ENCODE peak calls at places on chromosomes 11 and 22, in four cellular contexts. B is astrocyte of the cerebellum, C is SJSA1, Q is Caco-2. N is an unnamed sample.

GRCh38 chr11:74018331-74019005 is 9.6 kb upstream of the UCP3 start:
- DNase-seq in B (peak), C (no peak), Q (no peak), N (no peak)

GRCh38 chr22:41009222-41009948 is 58.2 kb downstream of the RBX1 start:
- DNase-seq in B (peak), C (no peak), Q (no peak), N (no peak)

GRCh38 chr11:59263225-59263894 is 50.6 kb upstream of the MPEG1 start:
- DNase-seq in B (no peak), C (no peak), Q (peak), N (no peak)

GRCh38 chr22:50711446-50712340 is 26.3 kb upstream of the ACR start:
- DNase-seq in B (no peak), C (no peak), Q (no peak), N (no peak)

GRCh38 chr22:42515896-42516295 is 3.7 kb downstream of the RRP7A start:
- DNase-seq in B (no peak), C (no peak), Q (no peak), N (no peak)

GRCh38 chr11:1866776-1867175 is 13.9 kb downstream of the LSP1 start:
- DNase-seq in B (no peak), C (no peak), Q (no peak), N (no peak)

GRCh38 chr22:38957808-38958207 is 399 bp downstream of the APOBEC3A start:
- DNase-seq in B (no peak), C (no peak), Q (no peak), N (no peak)

GRCh38 chr22:17043521-17043920 is 35.5 kb upstream of the GAB4 start:
- DNase-seq in B (no peak), C (no peak), Q (no peak), N (no peak)

GRCh38 chr11:59560702-59561469 is 49.5 kb downstream of the OR4D9 start:
- DNase-seq in B (no peak), C (peak), Q (peak), N (peak)

GRCh38 chr11:69311767-69312385 is 17.9 kb downstream of the MYEOV start:
- DNase-seq in B (no peak), C (peak), Q (no peak), N (no peak)

GRCh38 chr11:4202749-4203148 is 108.2 kb downstream of the RRM1 start:
- DNase-seq in B (no peak), C (no peak), Q (no peak), N (no peak)

GRCh38 chr22:46737105-46737975 is 712 bp downstream of the CERK start:
- DNase-seq in B (no peak), C (peak), Q (peak), N (no peak)

GRCh38 chr11:125168875-125169537 is 4.5 kb downstream of the PKNOX2 start:
- DNase-seq in B (no peak), C (no peak), Q (no peak), N (no peak)

GRCh38 chr11:30666817-30667216 is 80.7 kb upstream of the MPPED2 start:
- DNase-seq in B (no peak), C (no peak), Q (no peak), N (no peak)

GRCh38 chr11:117834068-117834810 is 9.7 kb upstream of the FXYD2 start:
- DNase-seq in B (no peak), C (no peak), Q (no peak), N (no peak)

GRCh38 chr11:60775420-60775961 is 9.6 kb upstream of the MS4A10 start:
- DNase-seq in B (peak), C (peak), Q (peak), N (peak)

GRCh38 chr11:102347526-102348331 is 715 bp downstream of the BIRC2 start:
- DNase-seq in B (no peak), C (peak), Q (peak), N (no peak)

GRCh38 chr11:69049490-69049867 is 747 bp downstream of the TPCN2 start:
- DNase-seq in B (no peak), C (no peak), Q (no peak), N (no peak)

GRCh38 chr11:11476971-11477645 is 124.1 kb upstream of the CSNK2A3 start:
- DNase-seq in B (no peak), C (no peak), Q (no peak), N (no peak)

GRCh38 chr11:75313457-75314272 is 37.8 kb downstream of the ARRB1 start:
- DNase-seq in B (no peak), C (no peak), Q (no peak), N (no peak)

GRCh38 chr11:124722176-124722575 is 17.6 kb upstream of the NRGN start:
- DNase-seq in B (no peak), C (no peak), Q (no peak), N (no peak)

DNA sequence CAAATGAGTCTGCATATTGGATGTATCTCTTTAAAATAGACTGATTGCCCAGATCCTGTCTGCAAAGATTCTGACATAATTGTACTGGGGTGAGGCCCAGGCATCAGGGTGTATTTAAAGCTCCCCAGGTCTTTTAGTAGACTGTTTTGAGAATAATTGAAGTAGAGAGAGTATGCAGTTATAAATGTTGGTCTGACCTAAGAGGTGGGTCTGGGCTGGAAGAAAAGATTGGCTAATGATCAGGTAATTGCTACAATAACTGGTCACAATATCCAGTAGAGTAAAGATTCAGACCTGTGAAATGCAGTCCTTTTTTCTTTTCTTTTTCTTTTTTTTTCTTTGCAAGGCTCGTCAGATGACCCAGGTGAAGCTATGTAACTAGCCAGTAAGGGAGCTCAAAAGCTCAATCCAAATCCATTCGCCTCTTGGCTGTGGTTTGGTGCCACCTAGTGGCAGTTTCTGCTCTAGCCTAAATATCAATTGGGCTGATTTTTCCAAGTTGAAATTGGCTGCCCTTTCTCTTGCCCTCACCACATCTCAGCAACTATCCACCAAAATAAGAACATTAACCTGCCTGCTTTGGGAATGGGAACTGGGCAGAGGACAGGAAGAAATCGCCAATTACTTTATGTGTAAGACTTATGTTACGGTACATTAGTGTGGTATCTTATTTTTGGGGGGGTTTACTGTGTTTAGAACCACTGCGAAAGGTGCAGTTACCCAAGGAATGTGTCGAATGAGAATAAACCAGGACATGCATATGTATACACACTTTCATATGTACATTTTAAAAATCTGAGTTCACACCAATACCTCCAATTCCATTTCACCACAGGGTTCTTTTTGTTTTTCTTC is 45.9 kb downstream of the ZNF143 start:
- DNase-seq in B (peak), C (peak), Q (peak), N (peak)
- H3K4me3 ChIP-seq in B (no peak), C (no peak), Q (no peak), N (no peak)

GRCh38 chr11:70566768-70567530 is 168.6 kb downstream of the CTTN start:
- DNase-seq in B (no peak), C (no peak), Q (no peak), N (no peak)

GRCh38 chr11:70569173-70569890 is 171.0 kb downstream of the CTTN start:
- DNase-seq in B (no peak), C (no peak), Q (no peak), N (no peak)

GRCh38 chr11:70568504-70569172 is 170.3 kb downstream of the CTTN start:
- DNase-seq in B (no peak), C (no peak), Q (no peak), N (no peak)

GRCh38 chr11:70569996-70570692 is 171.8 kb downstream of the CTTN start:
- DNase-seq in B (no peak), C (no peak), Q (no peak), N (no peak)

GRCh38 chr11:70567680-70568503 is 169.6 kb downstream of the CTTN start:
- DNase-seq in B (no peak), C (peak), Q (no peak), N (no peak)
- H3K4me3 ChIP-seq in B (peak), C (peak), Q (no peak), N (no peak)

GRCh38 chr11:396511-396947 is 2.5 kb downstream of the PKP3 start:
- DNase-seq in B (no peak), C (peak), Q (no peak), N (no peak)

GRCh38 chr11:398826-399225 is 4.8 kb downstream of the PKP3 start:
- DNase-seq in B (no peak), C (no peak), Q (no peak), N (no peak)

GRCh38 chr11:394858-395655 is 1.0 kb downstream of the PKP3 start:
- DNase-seq in B (no peak), C (no peak), Q (no peak), N (no peak)

GRCh38 chr11:395866-396265 is 1.9 kb downstream of the PKP3 start:
- DNase-seq in B (no peak), C (no peak), Q (no peak), N (no peak)

DNA sequence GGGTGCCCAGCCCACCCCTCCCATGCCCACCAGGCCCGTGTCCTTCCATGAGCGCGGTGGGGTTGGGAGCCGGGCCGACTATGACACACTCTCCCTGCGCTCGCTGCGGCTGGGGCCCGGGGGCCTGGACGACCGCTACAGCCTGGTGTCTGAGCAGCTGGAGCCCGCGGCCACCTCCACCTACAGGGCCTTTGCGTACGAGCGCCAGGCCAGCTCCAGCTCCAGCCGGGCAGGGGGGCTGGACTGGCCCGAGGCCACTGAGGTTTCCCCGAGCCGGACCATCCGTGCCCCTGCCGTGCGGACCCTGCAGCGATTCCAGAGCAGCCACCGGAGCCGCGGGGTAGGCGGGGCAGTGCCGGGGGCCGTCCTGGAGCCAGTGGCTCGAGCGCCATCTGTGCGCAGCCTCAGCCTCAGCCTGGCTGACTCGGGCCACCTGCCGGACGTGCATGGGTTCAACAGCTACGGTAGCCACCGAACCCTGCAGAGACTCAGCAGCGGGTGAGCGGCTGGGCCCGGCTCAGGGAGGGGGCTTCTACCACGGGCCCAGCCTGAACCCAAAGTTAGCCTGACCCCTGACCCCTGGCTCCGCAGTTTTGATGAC is 3.0 kb downstream of the PKP3 start:
- DNase-seq in B (peak), C (peak), Q (no peak), N (no peak)
- H3K4me3 ChIP-seq in B (peak), C (peak), Q (no peak), N (peak)

GRCh38 chr11:122847437-122847836 is 9.1 kb downstream of the CRTAM start:
- DNase-seq in B (no peak), C (no peak), Q (no peak), N (no peak)

GRCh38 chr11:122837528-122838346 is 563 bp upstream of the CRTAM start:
- DNase-seq in B (no peak), C (no peak), Q (no peak), N (no peak)

GRCh38 chr11:122843281-122844150 is 5.2 kb downstream of the CRTAM start:
- DNase-seq in B (no peak), C (no peak), Q (no peak), N (no peak)
- H3K4me3 ChIP-seq in B (no peak), C (no peak), Q (no peak), N (no peak)

GRCh38 chr11:35216962-35217667 is 78.1 kb downstream of the CD44 start:
- DNase-seq in B (no peak), C (no peak), Q (peak), N (no peak)

GRCh38 chr11:35214792-35215193 is 75.8 kb downstream of the CD44 start:
- DNase-seq in B (peak), C (peak), Q (no peak), N (no peak)

GRCh38 chr11:35223429-35223828 is 84.5 kb downstream of the CD44 start:
- DNase-seq in B (peak), C (no peak), Q (no peak), N (no peak)

GRCh38 chr11:35215945-35216344 is 77.0 kb downstream of the CD44 start:
- DNase-seq in B (no peak), C (no peak), Q (no peak), N (no peak)

GRCh38 chr11:35218956-35219355 is 80.0 kb downstream of the CD44 start:
- DNase-seq in B (no peak), C (no peak), Q (no peak), N (no peak)
- H3K4me3 ChIP-seq in B (no peak), C (no peak), Q (no peak), N (no peak)

GRCh38 chr11:64489831-64490441 is 101.1 kb upstream of the SLC22A12 start:
- DNase-seq in B (no peak), C (peak), Q (peak), N (no peak)
- H3K4me3 ChIP-seq in B (no peak), C (no peak), Q (no peak), N (no peak)

GRCh38 chr11:18972336-18972735 is 33.1 kb upstream of the MRGPRX1 start:
- DNase-seq in B (no peak), C (no peak), Q (no peak), N (no peak)
- H3K4me3 ChIP-seq in B (no peak), C (no peak), Q (no peak), N (no peak)